ENCODE peak calls at places on chromosomes 5 and 9, in seven cellular contexts. One of them, this sample, is unnamed.

GRCh38 chr5:111548312-111548930 is 36.1 kb upstream of the STARD4 start:
- DNase-seq in stimulated activated naive CD8-positive, alpha-beta T cell treated with anti-CD3 and anti-CD28 coated beads, Interleukin-15, amount 100 ng/mL, for 72 hours: no peak
- DNase-seq in GM13976: no peak
- DNase-seq in psoas muscle: no peak
- DNase-seq in NCI-H1048: no peak
- DNase-seq in frontal cortex: no peak
- DNase-seq in hepatic stellate cell: no peak
- DNase-seq in this sample: no peak

GRCh38 chr5:134130239-134130945 is 15.9 kb downstream of the TCF7 start:
- DNase-seq in stimulated activated naive CD8-positive, alpha-beta T cell treated with anti-CD3 and anti-CD28 coated beads, Interleukin-15, amount 100 ng/mL, for 72 hours: no peak
- DNase-seq in GM13976: no peak
- DNase-seq in psoas muscle: peak
- DNase-seq in NCI-H1048: no peak
- DNase-seq in frontal cortex: no peak
- DNase-seq in hepatic stellate cell: no peak
- DNase-seq in this sample: no peak

GRCh38 chr9:89597711-89598707 is 6.8 kb upstream of the GADD45G start:
- DNase-seq in stimulated activated naive CD8-positive, alpha-beta T cell treated with anti-CD3 and anti-CD28 coated beads, Interleukin-15, amount 100 ng/mL, for 72 hours: peak
- DNase-seq in GM13976: peak
- DNase-seq in psoas muscle: no peak
- DNase-seq in NCI-H1048: no peak
- DNase-seq in frontal cortex: peak
- DNase-seq in hepatic stellate cell: peak
- DNase-seq in this sample: peak

GRCh38 chr5:113061851-113062631 is 85.4 kb downstream of the DCP2 start:
- DNase-seq in stimulated activated naive CD8-positive, alpha-beta T cell treated with anti-CD3 and anti-CD28 coated beads, Interleukin-15, amount 100 ng/mL, for 72 hours: no peak
- DNase-seq in GM13976: no peak
- DNase-seq in psoas muscle: no peak
- DNase-seq in NCI-H1048: no peak
- DNase-seq in frontal cortex: no peak
- DNase-seq in hepatic stellate cell: peak
- DNase-seq in this sample: peak

GRCh38 chr5:175148773-175149172 is 295.2 kb downstream of the DRD1 start:
- DNase-seq in stimulated activated naive CD8-positive, alpha-beta T cell treated with anti-CD3 and anti-CD28 coated beads, Interleukin-15, amount 100 ng/mL, for 72 hours: no peak
- DNase-seq in GM13976: no peak
- DNase-seq in psoas muscle: no peak
- DNase-seq in NCI-H1048: no peak
- DNase-seq in frontal cortex: no peak
- DNase-seq in hepatic stellate cell: no peak
- DNase-seq in this sample: no peak

GRCh38 chr5:134132372-134133212 is 18.1 kb downstream of the TCF7 start:
- DNase-seq in stimulated activated naive CD8-positive, alpha-beta T cell treated with anti-CD3 and anti-CD28 coated beads, Interleukin-15, amount 100 ng/mL, for 72 hours: peak
- DNase-seq in GM13976: peak
- DNase-seq in psoas muscle: peak
- DNase-seq in NCI-H1048: no peak
- DNase-seq in frontal cortex: no peak
- DNase-seq in hepatic stellate cell: no peak
- DNase-seq in this sample: no peak

GRCh38 chr5:133544346-133544745 is 68.0 kb downstream of the FSTL4 start:
- DNase-seq in stimulated activated naive CD8-positive, alpha-beta T cell treated with anti-CD3 and anti-CD28 coated beads, Interleukin-15, amount 100 ng/mL, for 72 hours: no peak
- DNase-seq in GM13976: no peak
- DNase-seq in psoas muscle: no peak
- DNase-seq in NCI-H1048: no peak
- DNase-seq in frontal cortex: no peak
- DNase-seq in hepatic stellate cell: no peak
- DNase-seq in this sample: no peak

GRCh38 chr5:141865406-141865805 is 12.8 kb downstream of the PCDH1 start:
- DNase-seq in stimulated activated naive CD8-positive, alpha-beta T cell treated with anti-CD3 and anti-CD28 coated beads, Interleukin-15, amount 100 ng/mL, for 72 hours: no peak
- DNase-seq in GM13976: no peak
- DNase-seq in psoas muscle: no peak
- DNase-seq in NCI-H1048: no peak
- DNase-seq in frontal cortex: no peak
- DNase-seq in hepatic stellate cell: no peak
- DNase-seq in this sample: no peak

GRCh38 chr5:137190031-137190430 is 309.1 kb downstream of the SPOCK1 start:
- DNase-seq in stimulated activated naive CD8-positive, alpha-beta T cell treated with anti-CD3 and anti-CD28 coated beads, Interleukin-15, amount 100 ng/mL, for 72 hours: no peak
- DNase-seq in GM13976: no peak
- DNase-seq in psoas muscle: no peak
- DNase-seq in NCI-H1048: no peak
- DNase-seq in frontal cortex: no peak
- DNase-seq in hepatic stellate cell: no peak
- DNase-seq in this sample: no peak

GRCh38 chr9:72092820-72093219 is 32.4 kb upstream of the C9orf57 start:
- DNase-seq in stimulated activated naive CD8-positive, alpha-beta T cell treated with anti-CD3 and anti-CD28 coated beads, Interleukin-15, amount 100 ng/mL, for 72 hours: no peak
- DNase-seq in GM13976: no peak
- DNase-seq in psoas muscle: no peak
- DNase-seq in NCI-H1048: no peak
- DNase-seq in frontal cortex: no peak
- DNase-seq in hepatic stellate cell: no peak
- DNase-seq in this sample: no peak

GRCh38 chr5:20230010-20230409 is 242.0 kb upstream of the CDH18 start:
- DNase-seq in stimulated activated naive CD8-positive, alpha-beta T cell treated with anti-CD3 and anti-CD28 coated beads, Interleukin-15, amount 100 ng/mL, for 72 hours: no peak
- DNase-seq in GM13976: no peak
- DNase-seq in psoas muscle: no peak
- DNase-seq in NCI-H1048: no peak
- DNase-seq in frontal cortex: no peak
- DNase-seq in hepatic stellate cell: no peak
- DNase-seq in this sample: no peak

GRCh38 chr9:77751341-77752091 is 103.4 kb upstream of the GNA14 start:
- DNase-seq in stimulated activated naive CD8-positive, alpha-beta T cell treated with anti-CD3 and anti-CD28 coated beads, Interleukin-15, amount 100 ng/mL, for 72 hours: peak
- DNase-seq in GM13976: peak
- DNase-seq in psoas muscle: no peak
- DNase-seq in NCI-H1048: no peak
- DNase-seq in frontal cortex: no peak
- DNase-seq in hepatic stellate cell: no peak
- DNase-seq in this sample: peak

GRCh38 chr5:41510176-41510831 is at the start of gene PLCXD3:
- DNase-seq in stimulated activated naive CD8-positive, alpha-beta T cell treated with anti-CD3 and anti-CD28 coated beads, Interleukin-15, amount 100 ng/mL, for 72 hours: no peak
- DNase-seq in GM13976: peak
- DNase-seq in psoas muscle: peak
- DNase-seq in NCI-H1048: peak
- DNase-seq in frontal cortex: peak
- DNase-seq in hepatic stellate cell: peak
- DNase-seq in this sample: no peak

GRCh38 chr9:132694144-132694543 is 23.9 kb downstream of the GTF3C4 start:
- DNase-seq in stimulated activated naive CD8-positive, alpha-beta T cell treated with anti-CD3 and anti-CD28 coated beads, Interleukin-15, amount 100 ng/mL, for 72 hours: no peak
- DNase-seq in GM13976: no peak
- DNase-seq in psoas muscle: no peak
- DNase-seq in NCI-H1048: no peak
- DNase-seq in frontal cortex: no peak
- DNase-seq in hepatic stellate cell: no peak
- DNase-seq in this sample: peak

GRCh38 chr5:14665110-14665822 is 748 bp downstream of the OTULIN start:
- DNase-seq in stimulated activated naive CD8-positive, alpha-beta T cell treated with anti-CD3 and anti-CD28 coated beads, Interleukin-15, amount 100 ng/mL, for 72 hours: no peak
- DNase-seq in GM13976: no peak
- DNase-seq in psoas muscle: peak
- DNase-seq in NCI-H1048: no peak
- DNase-seq in frontal cortex: peak
- DNase-seq in hepatic stellate cell: no peak
- DNase-seq in this sample: no peak

GRCh38 chr5:16596541-16596940 is 20.3 kb downstream of the RETREG1 start:
- DNase-seq in stimulated activated naive CD8-positive, alpha-beta T cell treated with anti-CD3 and anti-CD28 coated beads, Interleukin-15, amount 100 ng/mL, for 72 hours: no peak
- DNase-seq in GM13976: no peak
- DNase-seq in psoas muscle: no peak
- DNase-seq in NCI-H1048: no peak
- DNase-seq in frontal cortex: no peak
- DNase-seq in hepatic stellate cell: no peak
- DNase-seq in this sample: peak

GRCh38 chr5:22504411-22504810 is 348.7 kb downstream of the CDH12 start:
- DNase-seq in stimulated activated naive CD8-positive, alpha-beta T cell treated with anti-CD3 and anti-CD28 coated beads, Interleukin-15, amount 100 ng/mL, for 72 hours: no peak
- DNase-seq in GM13976: no peak
- DNase-seq in psoas muscle: no peak
- DNase-seq in NCI-H1048: no peak
- DNase-seq in frontal cortex: no peak
- DNase-seq in hepatic stellate cell: no peak
- DNase-seq in this sample: no peak

GRCh38 chr5:135328128-135328687 is 70.8 kb downstream of the MACROH2A1 start:
- DNase-seq in stimulated activated naive CD8-positive, alpha-beta T cell treated with anti-CD3 and anti-CD28 coated beads, Interleukin-15, amount 100 ng/mL, for 72 hours: no peak
- DNase-seq in GM13976: no peak
- DNase-seq in psoas muscle: no peak
- DNase-seq in NCI-H1048: no peak
- DNase-seq in frontal cortex: no peak
- DNase-seq in hepatic stellate cell: no peak
- DNase-seq in this sample: no peak

GRCh38 chr5:159133041-159133741 is 33.5 kb upstream of the EBF1 start:
- DNase-seq in stimulated activated naive CD8-positive, alpha-beta T cell treated with anti-CD3 and anti-CD28 coated beads, Interleukin-15, amount 100 ng/mL, for 72 hours: no peak
- DNase-seq in GM13976: peak
- DNase-seq in psoas muscle: no peak
- DNase-seq in NCI-H1048: no peak
- DNase-seq in frontal cortex: peak
- DNase-seq in hepatic stellate cell: peak
- DNase-seq in this sample: peak

GRCh38 chr5:136132087-136132486 is 558 bp upstream of the SMAD5 start:
- DNase-seq in stimulated activated naive CD8-positive, alpha-beta T cell treated with anti-CD3 and anti-CD28 coated beads, Interleukin-15, amount 100 ng/mL, for 72 hours: peak
- DNase-seq in GM13976: peak
- DNase-seq in psoas muscle: peak
- DNase-seq in NCI-H1048: no peak
- DNase-seq in frontal cortex: no peak
- DNase-seq in hepatic stellate cell: no peak
- DNase-seq in this sample: no peak

GRCh38 chr9:98380065-98380681 is 124.7 kb upstream of the TBC1D2 start:
- DNase-seq in stimulated activated naive CD8-positive, alpha-beta T cell treated with anti-CD3 and anti-CD28 coated beads, Interleukin-15, amount 100 ng/mL, for 72 hours: no peak
- DNase-seq in GM13976: peak
- DNase-seq in psoas muscle: no peak
- DNase-seq in NCI-H1048: no peak
- DNase-seq in frontal cortex: peak
- DNase-seq in hepatic stellate cell: peak
- DNase-seq in this sample: peak

GRCh38 chr9:104872959-104873850 is 54.8 kb downstream of the ABCA1 start:
- DNase-seq in stimulated activated naive CD8-positive, alpha-beta T cell treated with anti-CD3 and anti-CD28 coated beads, Interleukin-15, amount 100 ng/mL, for 72 hours: no peak
- DNase-seq in GM13976: no peak
- DNase-seq in psoas muscle: peak
- DNase-seq in NCI-H1048: no peak
- DNase-seq in frontal cortex: peak
- DNase-seq in hepatic stellate cell: peak
- DNase-seq in this sample: peak